ENCODE peak calls at places on chromosomes 5 and 9, in four cellular contexts. G is uterus, T is GM03348, H is NCI-H460. C is an unnamed sample.

GRCh38 chr9:130298663-130299279 is 33.2 kb downstream of the HMCN2 start:
- DNase-seq in G (no peak), T (no peak), H (peak; percentile 21), C (no peak)

GRCh38 chr5:882253-883185 is 10.1 kb downstream of the BRD9 start:
- DNase-seq in G (no peak), T (no peak), H (no peak), C (no peak)

GRCh38 chr5:167992868-167993267 is 298.6 kb upstream of the WWC1 start:
- DNase-seq in G (no peak), T (no peak), H (no peak), C (no peak)

GRCh38 chr9:98121096-98121495 is 2.1 kb upstream of the TRIM14 start:
- DNase-seq in G (no peak), T (peak; percentile 39), H (no peak), C (no peak)

GRCh38 chr9:88041447-88041846 is 67.1 kb upstream of the CDK20 start:
- DNase-seq in G (no peak), T (peak; percentile 44), H (no peak), C (no peak)

GRCh38 chr9:16368425-16369087 is 501.9 kb downstream of the BNC2 start:
- DNase-seq in G (no peak), T (no peak), H (no peak), C (no peak)

GRCh38 chr5:89847743-89848142 is 561.8 kb downstream of the CETN3 start:
- DNase-seq in G (no peak), T (no peak), H (no peak), C (no peak)

GRCh38 chr5:34584165-34584564 is 72.0 kb upstream of the RAI14 start:
- DNase-seq in G (no peak), T (no peak), H (no peak), C (no peak)

GRCh38 chr5:66329078-66329477 is 185.0 kb downstream of the SREK1 start:
- DNase-seq in G (no peak), T (no peak), H (no peak), C (no peak)

GRCh38 chr5:107670028-107670926 is 460 bp downstream of the EFNA5 start:
- DNase-seq in G (no peak), T (peak; percentile 32), H (no peak), C (no peak)

GRCh38 chr5:112681481-112681908 is 56.2 kb upstream of the APC start:
- DNase-seq in G (no peak), T (peak; percentile 33), H (no peak), C (no peak)

GRCh38 chr9:117616436-117616835 is 87.8 kb upstream of the TLR4 start:
- DNase-seq in G (no peak), T (no peak), H (no peak), C (no peak)

GRCh38 chr5:178429541-178430186 is 160.5 kb downstream of the COL23A1 start:
- DNase-seq in G (no peak), T (no peak), H (no peak), C (no peak)

GRCh38 chr9:136695955-136696354 is 8.7 kb upstream of the AGPAT2 start:
- DNase-seq in G (no peak), T (no peak), H (no peak), C (no peak)

GRCh38 chr5:164504141-164504772 is 998.8 kb downstream of the MAT2B start:
- DNase-seq in G (no peak), T (peak; percentile 55), H (peak; percentile 82), C (no peak)

GRCh38 chr5:17785774-17786173 is 151.5 kb downstream of the TAF11L14 start:
- DNase-seq in G (no peak), T (no peak), H (no peak), C (no peak)

GRCh38 chr9:94819161-94819677 is 92.7 kb downstream of the AOPEP start:
- DNase-seq in G (no peak), T (no peak), H (no peak), C (no peak)

GRCh38 chr5:144896473-144896872 is 725.8 kb downstream of the KCTD16 start:
- DNase-seq in G (no peak), T (no peak), H (no peak), C (no peak)

GRCh38 chr9:89593776-89594427 is 10.9 kb upstream of the GADD45G start:
- DNase-seq in G (no peak), T (peak; percentile 51), H (peak; percentile 51), C (peak; percentile 47)

GRCh38 chr5:10564838-10565784 is 1.2 kb downstream of the ANKRD33B start:
- DNase-seq in G (no peak), T (peak; percentile 31), H (no peak), C (no peak)

GRCh38 chr5:68875351-68875750 is 218.5 kb upstream of the SLC30A5 start:
- DNase-seq in G (no peak), T (no peak), H (no peak), C (peak; percentile 6)

GRCh38 chr9:14379280-14379679 is 65.3 kb upstream of the NFIB start:
- DNase-seq in G (no peak), T (no peak), H (no peak), C (no peak)

GRCh38 chr9:85715587-85715986 is 26.2 kb downstream of the AGTPBP1 start:
- DNase-seq in G (no peak), T (no peak), H (no peak), C (no peak)

GRCh38 chr5:116842514-116842924 is 267.9 kb upstream of the SEMA6A start:
- DNase-seq in G (no peak), T (no peak), H (no peak), C (no peak)

GRCh38 chr5:117769877-117770276 is 1195.3 kb upstream of the SEMA6A start:
- DNase-seq in G (no peak), T (no peak), H (no peak), C (no peak)

GRCh38 chr5:169706758-169707450 is 69.8 kb downstream of the DOCK2 start:
- DNase-seq in G (no peak), T (peak; percentile 68), H (no peak), C (no peak)

C was measured in T follicular helper cell.